ENCODE peak calls at places on chromosomes 2 and 18, in ten cellular contexts. D, H, L, O, E, X, G, P, I and V are unnamed samples.

GRCh38 chr2:191382801-191383200 is 137.6 kb downstream of the MYO1B start:
- DNase-seq in D (peak), H (peak), L (no peak), O (peak), E (no peak), X (no peak), G (no peak), P (no peak), I (no peak), V (no peak)

GRCh38 chr2:236790991-236791390 is 221.4 kb downstream of the ACKR3 start:
- DNase-seq in D (no peak), H (no peak), L (no peak), O (no peak), E (no peak), X (no peak), G (no peak), P (no peak), I (peak), V (no peak)

GRCh38 chr18:14074187-14074586 is 58.0 kb downstream of the ZNF519 start:
- DNase-seq in D (no peak), H (no peak), L (no peak), O (no peak), E (no peak), X (no peak), G (no peak), P (peak), I (no peak), V (no peak)

GRCh38 chr2:144715992-144716391 is 196.1 kb upstream of the ZEB2 start:
- DNase-seq in D (no peak), H (no peak), L (no peak), O (no peak), E (no peak), X (no peak), G (no peak), P (no peak), I (no peak), V (no peak)

GRCh38 chr2:14944562-14945346 is 312.2 kb downstream of the LRATD1 start:
- DNase-seq in D (peak), H (peak), L (peak), O (peak), E (no peak), X (no peak), G (no peak), P (peak), I (peak), V (no peak)

GRCh38 chr2:119441376-119442231 is 9.9 kb downstream of the TMEM37 start:
- DNase-seq in D (no peak), H (no peak), L (no peak), O (no peak), E (no peak), X (no peak), G (no peak), P (no peak), I (no peak), V (no peak)

GRCh38 chr18:9827856-9828793 is 57.6 kb upstream of the TXNDC2 start:
- DNase-seq in D (peak), H (no peak), L (peak), O (peak), E (no peak), X (no peak), G (no peak), P (peak), I (no peak), V (no peak)

GRCh38 chr2:239879423-239880084 is 145.6 kb downstream of the NDUFA10 start:
- DNase-seq in D (no peak), H (no peak), L (no peak), O (no peak), E (no peak), X (no peak), G (no peak), P (no peak), I (no peak), V (no peak)

GRCh38 chr2:12619975-12620374 is 96.8 kb upstream of the TRIB2 start:
- DNase-seq in D (peak), H (no peak), L (no peak), O (peak), E (no peak), X (no peak), G (no peak), P (peak), I (no peak), V (no peak)

GRCh38 chr2:30511122-30512083 is 64.4 kb downstream of the LCLAT1 start:
- DNase-seq in D (peak), H (no peak), L (no peak), O (peak), E (no peak), X (no peak), G (no peak), P (peak), I (peak), V (no peak)

GRCh38 chr2:206154197-206154596 is 5.0 kb downstream of the NDUFS1 start:
- DNase-seq in D (peak), H (no peak), L (no peak), O (no peak), E (peak), X (no peak), G (no peak), P (no peak), I (peak), V (no peak)

GRCh38 chr2:120397362-120397811 is 51.5 kb downstream of the INHBB start:
- DNase-seq in D (no peak), H (no peak), L (no peak), O (no peak), E (no peak), X (no peak), G (no peak), P (no peak), I (no peak), V (no peak)

GRCh38 chr18:10128906-10129305 is 215.1 kb downstream of the VAPA start:
- DNase-seq in D (no peak), H (no peak), L (no peak), O (no peak), E (no peak), X (no peak), G (no peak), P (no peak), I (no peak), V (no peak)

GRCh38 chr18:25284278-25284677 is 67.7 kb downstream of the ZNF521 start:
- DNase-seq in D (peak), H (no peak), L (no peak), O (no peak), E (no peak), X (no peak), G (no peak), P (no peak), I (no peak), V (no peak)

GRCh38 chr2:196979976-196980375 is 53.5 kb upstream of the PGAP1 start:
- DNase-seq in D (no peak), H (no peak), L (no peak), O (no peak), E (peak), X (no peak), G (no peak), P (no peak), I (peak), V (no peak)

GRCh38 chr2:189466656-189467055 is 25.4 kb downstream of the WDR75 start:
- DNase-seq in D (peak), H (no peak), L (peak), O (peak), E (no peak), X (no peak), G (no peak), P (no peak), I (peak), V (no peak)

GRCh38 chr2:120788349-120788700 is 52.7 kb downstream of the GLI2 start:
- DNase-seq in D (no peak), H (no peak), L (no peak), O (no peak), E (no peak), X (no peak), G (no peak), P (no peak), I (no peak), V (no peak)

GRCh38 chr18:2848145-2848878 is 1.5 kb downstream of the EMILIN2 start:
- DNase-seq in D (no peak), H (no peak), L (no peak), O (no peak), E (peak), X (no peak), G (no peak), P (no peak), I (no peak), V (no peak)

GRCh38 chr2:3743951-3744555 is 40.7 kb downstream of the DCDC2C start:
- DNase-seq in D (no peak), H (no peak), L (no peak), O (no peak), E (no peak), X (no peak), G (no peak), P (no peak), I (no peak), V (no peak)

GRCh38 chr18:32355896-32356295 is 114.8 kb downstream of the GAREM1 start:
- DNase-seq in D (peak), H (no peak), L (no peak), O (peak), E (no peak), X (no peak), G (no peak), P (no peak), I (no peak), V (no peak)

GRCh38 chr2:166464187-166464586 is 29.9 kb downstream of the SCN7A start:
- DNase-seq in D (peak), H (no peak), L (no peak), O (no peak), E (no peak), X (no peak), G (no peak), P (peak), I (no peak), V (no peak)

GRCh38 chr2:43276962-43277383 is 50.6 kb upstream of the ZFP36L2 start:
- DNase-seq in D (peak), H (no peak), L (peak), O (peak), E (no peak), X (no peak), G (no peak), P (peak), I (no peak), V (no peak)

GRCh38 chr2:112829247-112829646 is 7.3 kb downstream of the IL1B start:
- DNase-seq in D (peak), H (no peak), L (no peak), O (no peak), E (no peak), X (no peak), G (no peak), P (no peak), I (no peak), V (no peak)

GRCh38 chr2:124347209-124347608 is 322.1 kb downstream of the CNTNAP5 start:
- DNase-seq in D (no peak), H (no peak), L (no peak), O (no peak), E (no peak), X (no peak), G (no peak), P (no peak), I (no peak), V (no peak)

GRCh38 chr2:232873292-232873908 is 3.3 kb downstream of the SNORC start:
- DNase-seq in D (no peak), H (no peak), L (no peak), O (no peak), E (no peak), X (no peak), G (no peak), P (no peak), I (no peak), V (peak)

GRCh38 chr2:37566517-37566961 is 104.9 kb downstream of the CDC42EP3 start:
- DNase-seq in D (peak), H (no peak), L (peak), O (peak), E (no peak), X (no peak), G (no peak), P (peak), I (no peak), V (no peak)

GRCh38 chr2:187302146-187302545 is 145.9 kb downstream of the CALCRL start:
- DNase-seq in D (peak), H (no peak), L (no peak), O (peak), E (no peak), X (no peak), G (no peak), P (no peak), I (no peak), V (no peak)

GRCh38 chr18:11955299-11956029 is 25.8 kb upstream of the IMPA2 start:
- DNase-seq in D (peak), H (peak), L (no peak), O (peak), E (no peak), X (no peak), G (no peak), P (peak), I (peak), V (no peak)

GRCh38 chr2:237600205-237600846 is 9.8 kb upstream of the RAB17 start:
- DNase-seq in D (peak), H (no peak), L (peak), O (peak), E (no peak), X (no peak), G (no peak), P (no peak), I (peak), V (no peak)

GRCh38 chr18:65468881-65469280 is 281.9 kb upstream of the CDH7 start:
- DNase-seq in D (no peak), H (no peak), L (no peak), O (no peak), E (no peak), X (no peak), G (no peak), P (no peak), I (peak), V (no peak)

GRCh38 chr18:79617521-79618500 is 61.8 kb upstream of the CTDP1 start:
- DNase-seq in D (no peak), H (no peak), L (no peak), O (no peak), E (no peak), X (no peak), G (no peak), P (no peak), I (no peak), V (no peak)

GRCh38 chr18:75048776-75049454 is 160.0 kb downstream of the PTGR3 start:
- DNase-seq in D (no peak), H (no peak), L (no peak), O (no peak), E (no peak), X (no peak), G (no peak), P (no peak), I (no peak), V (no peak)

GRCh38 chr18:79952457-79952995 is 1.1 kb upstream of the SLC66A2 start:
- DNase-seq in D (no peak), H (no peak), L (no peak), O (no peak), E (no peak), X (no peak), G (no peak), P (no peak), I (no peak), V (no peak)

GRCh38 chr2:173187911-173188788 is 112.5 kb downstream of the MAP3K20 start:
- DNase-seq in D (peak), H (no peak), L (no peak), O (peak), E (no peak), X (no peak), G (no peak), P (peak), I (no peak), V (no peak)